ENCODE peak calls at places on chromosomes 5 and 9, in nine cellular contexts. E is HFF-Myc, T is PC-9, I is psoas muscle, G is H1, P is ascending aorta, J is fibroblast of mammary gland, N is upper lobe of right lung, L is lung. U is an unnamed sample.

GRCh38 chr5:61331407-61332368 is at the start of gene ZSWIM6:
- DNase-seq in E (peak), T (peak), I (peak), G (peak), P (peak), J (peak), N (peak), L (peak), U (peak)

GRCh38 chr5:39665328-39665727 is 240.5 kb upstream of the DAB2 start:
- DNase-seq in E (no peak), T (no peak), I (no peak), G (no peak), P (no peak), J (no peak), N (no peak), L (no peak), U (no peak)

GRCh38 chr9:38359689-38360385 is 32.7 kb upstream of the ALDH1B1 start:
- DNase-seq in E (no peak), T (no peak), I (no peak), G (no peak), P (peak), J (peak), N (no peak), L (no peak), U (peak)

GRCh38 chr5:27353540-27353939 is 315.2 kb upstream of the CDH9 start:
- DNase-seq in E (no peak), T (no peak), I (no peak), G (no peak), P (no peak), J (no peak), N (no peak), L (no peak), U (no peak)

GRCh38 chr9:134188421-134189166 is 24.2 kb upstream of the RNU6ATAC start:
- DNase-seq in E (no peak), T (no peak), I (peak), G (no peak), P (peak), J (no peak), N (peak), L (no peak), U (no peak)

GRCh38 chr5:6837519-6838110 is 124.4 kb downstream of the TENT4A start:
- DNase-seq in E (no peak), T (peak), I (no peak), G (peak), P (no peak), J (peak), N (no peak), L (no peak), U (peak)

GRCh38 chr5:1251678-1252580 is 26.7 kb downstream of the SLC6A18 start:
- DNase-seq in E (no peak), T (no peak), I (no peak), G (no peak), P (no peak), J (no peak), N (no peak), L (no peak), U (no peak)

GRCh38 chr9:119639287-119639955 is 270.2 kb upstream of the BRINP1 start:
- DNase-seq in E (no peak), T (no peak), I (no peak), G (no peak), P (no peak), J (peak), N (no peak), L (no peak), U (peak)

GRCh38 chr5:33806736-33807442 is 84.9 kb downstream of the ADAMTS12 start:
- DNase-seq in E (no peak), T (no peak), I (no peak), G (no peak), P (no peak), J (peak), N (no peak), L (no peak), U (peak)

GRCh38 chr9:72871685-72872084 is 81.2 kb downstream of the ALDH1A1 start:
- DNase-seq in E (no peak), T (no peak), I (no peak), G (no peak), P (no peak), J (peak), N (no peak), L (no peak), U (peak)
- TF ChIP-seq CTCF in E (no peak), T (peak), I (peak), G (no peak), P (peak), J (peak), N (peak), L (no peak), U (peak)

GRCh38 chr5:72328172-72328571 is 8.0 kb downstream of the PTCD2 start:
- DNase-seq in E (no peak), T (no peak), I (peak), G (no peak), P (no peak), J (peak), N (no peak), L (no peak), U (no peak)
- H3K4me3 ChIP-seq in E (no peak), T (no peak), I (no peak), G (no peak), P (no peak), J (no peak), N (no peak), L (no peak), U (no peak)

GRCh38 chr5:162209005-162209605 is 141.5 kb downstream of the GABRG2 start:
- DNase-seq in E (no peak), T (peak), I (no peak), G (peak), P (no peak), J (no peak), N (no peak), L (no peak), U (peak)
- TF ChIP-seq CTCF in E (peak), T (peak), I (peak), G (peak), P (peak), J (peak), N (peak), L (no peak), U (no peak)

GRCh38 chr5:77971965-77972544 is 195.9 kb upstream of the TBCA start:
- DNase-seq in E (no peak), T (no peak), I (no peak), G (no peak), P (no peak), J (peak), N (no peak), L (no peak), U (no peak)
- H3K4me3 ChIP-seq in E (peak), T (no peak), I (peak), G (peak), P (peak), J (peak), N (peak), L (no peak), U (no peak)

GRCh38 chr5:79200573-79201183 is 35.3 kb upstream of the JMY start:
- DNase-seq in E (no peak), T (no peak), I (no peak), G (no peak), P (no peak), J (peak), N (no peak), L (no peak), U (peak)
- TF ChIP-seq CTCF in E (peak), T (peak), I (no peak), G (no peak), P (peak), J (peak), N (peak), L (no peak), U (peak)

DNA sequence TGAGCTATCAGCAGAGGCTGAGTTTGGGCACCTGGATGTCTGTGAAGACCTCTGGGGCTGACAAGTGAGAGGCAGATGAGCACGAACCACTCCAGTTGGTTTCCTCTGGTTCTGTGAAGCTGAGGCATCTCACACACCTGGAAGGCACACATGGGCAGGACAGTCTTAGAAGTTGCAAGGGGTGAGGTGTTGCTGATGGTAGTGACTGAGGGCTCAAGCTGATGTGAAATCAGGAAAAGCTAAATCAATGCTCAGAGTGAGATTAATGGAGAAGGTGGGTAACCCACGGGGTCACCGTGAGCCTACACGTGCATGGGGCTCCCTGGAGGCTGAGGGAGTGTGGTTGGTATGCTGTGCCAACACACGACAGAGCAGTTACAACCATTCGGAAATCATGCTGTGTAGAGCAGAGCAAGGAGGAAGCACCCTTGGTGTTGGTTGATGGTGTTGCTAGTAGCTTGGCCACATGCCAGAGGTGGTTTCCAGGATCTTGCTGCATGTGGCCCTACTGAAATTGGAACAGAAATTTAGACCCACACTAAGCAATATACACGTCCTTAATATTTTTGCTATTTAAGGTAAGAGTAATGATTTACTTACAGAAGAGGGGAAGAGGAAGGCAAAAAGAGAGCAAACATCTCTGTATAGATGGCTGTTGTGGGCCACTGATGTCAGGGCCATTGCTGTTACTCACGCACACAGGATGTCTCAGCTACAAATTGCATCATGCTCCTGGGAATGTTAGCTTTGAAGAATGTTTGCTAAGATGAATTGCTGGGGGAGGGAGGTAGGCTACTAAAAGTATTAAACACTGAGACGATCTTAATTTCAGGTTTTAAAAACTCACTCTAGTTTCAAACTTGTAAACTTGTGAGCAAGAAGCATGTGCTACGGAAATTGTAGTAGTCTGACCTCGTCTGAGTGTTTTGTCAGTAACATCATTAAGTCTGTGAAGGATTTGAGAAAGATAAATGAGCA is 170.5 kb downstream of the ARHGEF28 start:
- DNase-seq in E (peak), T (no peak), I (no peak), G (no peak), P (no peak), J (peak), N (peak), L (no peak), U (peak)
- H3K4me3 ChIP-seq in E (no peak), T (no peak), I (no peak), G (no peak), P (no peak), J (no peak), N (no peak), L (no peak), U (no peak)

DNA sequence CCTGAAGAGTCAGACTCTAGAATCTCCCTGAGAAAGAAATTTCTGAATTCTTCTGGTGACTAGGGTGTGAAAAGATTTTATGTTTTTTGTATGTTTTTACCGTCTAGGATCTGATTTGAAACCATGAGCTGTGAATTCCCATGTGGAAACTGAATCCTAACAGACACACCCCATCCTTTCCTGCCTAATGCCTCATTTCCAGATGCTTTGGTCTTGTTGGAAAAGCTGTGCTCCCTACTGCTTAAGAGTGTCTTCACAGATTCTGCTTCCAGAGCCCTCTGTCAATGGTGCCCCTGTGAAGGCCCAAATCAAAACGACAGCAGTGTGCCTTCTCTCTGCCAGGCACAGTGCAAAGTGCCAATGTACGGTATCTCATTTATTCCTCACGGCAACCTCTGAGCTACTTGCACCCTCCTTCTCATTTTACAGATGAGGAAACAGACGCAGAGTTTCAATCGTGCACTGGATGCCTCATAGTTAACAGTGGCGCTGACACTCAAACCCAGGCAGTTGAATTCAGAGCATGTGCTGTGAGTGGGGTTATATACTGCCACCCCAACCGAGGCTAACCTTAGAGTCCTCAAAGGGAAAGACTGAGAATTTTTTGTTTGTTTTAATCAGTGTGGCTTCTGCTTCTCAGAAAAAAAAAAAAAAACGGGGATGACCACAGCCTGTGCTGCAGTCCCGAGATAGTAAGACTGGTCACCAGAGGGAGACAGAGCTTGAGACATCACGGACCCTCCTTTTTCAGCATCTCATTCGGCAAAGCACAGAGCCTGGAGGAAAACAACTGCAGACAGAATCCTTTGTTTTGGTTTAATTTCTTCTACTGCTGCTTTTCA is 188.4 kb downstream of the SNCAIP start:
- DNase-seq in E (peak), T (peak), I (no peak), G (peak), P (no peak), J (peak), N (no peak), L (no peak), U (peak)
- TF ChIP-seq CTCF in E (peak), T (peak), I (peak), G (peak), P (peak), J (peak), N (peak), L (peak), U (peak)

DNA sequence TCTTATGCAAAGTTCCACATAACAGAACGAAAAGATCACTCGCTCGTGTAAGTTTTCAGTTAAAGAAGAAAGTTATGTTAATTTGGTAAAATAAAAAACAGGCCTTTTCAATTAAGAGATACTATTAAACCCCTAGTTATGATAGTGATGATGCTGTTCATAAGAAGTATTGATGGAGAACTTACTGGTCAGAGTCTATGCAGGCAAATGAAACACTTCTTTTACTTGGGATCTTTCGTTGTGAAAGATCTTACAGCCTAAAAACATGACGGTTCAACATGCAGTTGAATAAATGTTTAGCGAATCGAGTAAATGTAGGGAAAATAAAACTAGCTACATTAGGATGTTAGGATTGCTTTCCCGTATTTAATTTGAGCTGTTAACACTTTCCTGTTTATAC is 2.0 kb downstream of the RHOBTB3 start:
- DNase-seq in E (no peak), T (no peak), I (no peak), G (no peak), P (no peak), J (no peak), N (no peak), L (no peak), U (no peak)
- H3K4me3 ChIP-seq in E (peak), T (peak), I (peak), G (no peak), P (peak), J (peak), N (peak), L (no peak), U (peak)